ENCODE peak calls at places on chromosomes 1 and 21, in nine cellular contexts. L is H1, T is prostate gland, S is pancreas, C is fibroblast of lung, M is tibial nerve, X is IMR-90, W is lower leg skin, Z is cardiac fibroblast. F is an unnamed sample.

GRCh38 chr21:37257526-37257966 is 9.6 kb downstream of the VPS26C start:
- DNase-seq in L (no peak), T (peak), S (peak), C (peak), M (no peak), X (peak), W (no peak), Z (peak), F (no peak)

GRCh38 chr1:156435551-156436318 is 64.8 kb downstream of the MEF2D start:
- DNase-seq in L (no peak), T (no peak), S (no peak), C (peak), M (no peak), X (no peak), W (no peak), Z (no peak), F (no peak)

GRCh38 chr21:25457411-25457810 is 149.9 kb downstream of the MRPL39 start:
- DNase-seq in L (no peak), T (no peak), S (no peak), C (peak), M (no peak), X (peak), W (no peak), Z (peak), F (peak)

GRCh38 chr1:38775175-38775845 is 84.3 kb downstream of the RRAGC start:
- DNase-seq in L (no peak), T (no peak), S (no peak), C (no peak), M (no peak), X (no peak), W (peak), Z (no peak), F (no peak)

GRCh38 chr1:242847390-242847993 is 323.0 kb upstream of the PLD5 start:
- DNase-seq in L (no peak), T (no peak), S (no peak), C (peak), M (no peak), X (no peak), W (no peak), Z (peak), F (no peak)

GRCh38 chr1:240100351-240100750 is 8.7 kb downstream of the FMN2 start:
- DNase-seq in L (no peak), T (no peak), S (no peak), C (peak), M (no peak), X (peak), W (no peak), Z (peak), F (peak)

GRCh38 chr1:116346943-116347673 is 25.9 kb upstream of the ATP1A1 start:
- DNase-seq in L (no peak), T (no peak), S (no peak), C (no peak), M (no peak), X (no peak), W (no peak), Z (no peak), F (no peak)

GRCh38 chr1:22212400-22213233 is 69.7 kb upstream of the WNT4 start:
- DNase-seq in L (no peak), T (no peak), S (no peak), C (no peak), M (no peak), X (no peak), W (no peak), Z (no peak), F (no peak)

GRCh38 chr1:31397360-31398095 is 15.5 kb upstream of the SERINC2 start:
- DNase-seq in L (no peak), T (no peak), S (no peak), C (peak), M (no peak), X (peak), W (no peak), Z (peak), F (no peak)

GRCh38 chr1:178932966-178933603 is 62.2 kb upstream of the ANGPTL1 start:
- DNase-seq in L (no peak), T (no peak), S (no peak), C (no peak), M (no peak), X (no peak), W (peak), Z (no peak), F (no peak)

GRCh38 chr1:160144921-160145320 is 6.5 kb upstream of the ATP1A4 start:
- DNase-seq in L (no peak), T (no peak), S (no peak), C (peak), M (no peak), X (peak), W (peak), Z (no peak), F (no peak)

GRCh38 chr1:117572546-117572945 is 33.3 kb upstream of the TENT5C start:
- DNase-seq in L (no peak), T (no peak), S (no peak), C (no peak), M (no peak), X (no peak), W (peak), Z (no peak), F (no peak)

GRCh38 chr1:12314328-12314903 is 84.6 kb downstream of the VPS13D start:
- DNase-seq in L (no peak), T (no peak), S (no peak), C (peak), M (no peak), X (peak), W (no peak), Z (peak), F (no peak)

DNA sequence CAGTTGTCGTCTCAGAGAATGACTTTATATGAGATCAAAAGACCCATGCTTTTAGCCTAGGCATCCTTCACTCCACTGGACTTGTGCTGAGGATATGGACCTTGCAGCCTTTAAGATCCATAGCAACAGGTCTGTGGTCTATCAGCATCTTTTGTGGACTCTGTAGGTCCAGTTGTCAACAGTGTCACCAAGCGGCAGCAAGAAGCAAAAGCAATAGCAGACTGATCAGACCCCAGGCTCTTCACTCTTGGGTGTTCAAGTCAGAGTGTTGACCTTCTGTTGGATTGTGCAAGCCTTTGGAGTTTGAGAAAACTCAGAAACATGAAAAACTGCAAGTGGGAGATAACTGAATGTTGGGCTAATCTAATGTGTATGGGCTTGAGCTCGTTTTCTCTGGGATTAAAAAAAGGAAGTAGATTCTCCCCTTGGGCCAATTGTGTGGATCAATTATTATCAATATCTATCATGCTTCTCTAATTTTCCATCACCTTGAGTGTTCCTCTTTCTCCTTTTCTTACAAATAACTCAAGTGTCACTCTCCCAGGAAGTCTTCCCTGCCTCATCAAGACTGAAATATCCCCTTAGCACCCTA is 144.2 kb downstream of the LYPLAL1 start:
- DNase-seq in L (no peak), T (no peak), S (no peak), C (peak), M (no peak), X (no peak), W (no peak), Z (peak), F (no peak)
- TF ChIP-seq CTCF in L (peak), T (no peak), S (no peak), C (no peak), M (no peak), X (no peak), W (no peak), Z (peak), F (peak)

DNA sequence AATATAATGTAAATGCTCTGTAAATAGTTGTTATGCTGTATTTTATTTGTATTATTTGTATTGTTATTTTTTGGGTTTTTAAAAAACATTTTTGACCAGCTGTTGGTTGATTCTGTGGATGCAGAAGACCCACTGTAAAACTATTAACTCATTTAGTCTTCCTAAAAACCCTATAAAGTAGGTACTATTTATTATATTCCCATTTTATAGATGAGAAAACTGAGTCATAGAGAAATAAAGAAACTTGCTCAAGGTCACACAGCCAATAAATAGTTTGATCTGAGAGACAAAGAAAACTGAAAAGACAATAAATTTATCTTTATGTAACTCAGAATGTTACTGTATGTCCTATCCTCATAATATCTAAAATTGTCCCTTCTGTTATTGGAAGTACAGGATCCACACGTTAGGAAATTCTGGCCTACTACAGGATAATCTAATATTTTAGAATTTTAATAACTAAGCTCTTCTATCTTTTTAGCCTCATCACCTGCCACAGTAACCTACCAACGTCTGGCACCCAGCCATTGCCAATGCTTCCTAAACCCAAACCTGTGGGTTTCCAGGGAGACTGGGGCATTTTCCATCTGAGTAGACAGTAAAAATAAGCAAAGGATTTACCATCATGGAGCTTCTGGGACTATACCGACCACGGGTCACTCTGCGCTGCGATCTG is 1.1 kb upstream of the MAP3K21 start:
- DNase-seq in L (no peak), T (no peak), S (no peak), C (no peak), M (no peak), X (no peak), W (no peak), Z (no peak), F (no peak)
- H3K4me3 ChIP-seq in L (peak), T (no peak), S (peak), C (no peak), M (no peak), X (no peak), W (no peak), Z (no peak), F (no peak)

GRCh38 chr1:6396998-6397397 is 3.4 kb upstream of the ACOT7 start:
- DNase-seq in L (no peak), T (no peak), S (no peak), C (no peak), M (no peak), X (no peak), W (no peak), Z (no peak), F (no peak)
- TF ChIP-seq CTCF in L (no peak), T (no peak), S (no peak), C (no peak), M (no peak), X (peak), W (no peak), Z (peak), F (no peak)

DNA sequence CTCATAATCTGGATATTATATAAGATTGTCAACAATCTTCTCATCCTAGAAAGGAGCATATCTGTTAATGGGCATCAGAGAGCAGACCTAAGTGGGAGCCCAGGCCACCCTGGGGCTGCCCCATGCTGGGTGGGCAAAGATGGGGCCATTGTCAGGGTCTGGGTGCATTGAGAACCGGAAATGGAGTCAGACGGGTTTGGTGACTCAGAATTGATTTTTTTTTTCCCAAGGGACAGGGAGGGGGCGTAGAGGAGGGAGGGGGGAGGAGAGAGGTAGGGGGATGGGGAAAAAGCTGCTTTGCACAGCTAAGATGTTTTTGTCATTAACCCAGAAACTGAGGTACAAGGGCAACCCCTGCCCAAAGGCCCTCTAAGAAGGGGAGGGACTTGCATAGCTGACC is 1.3 kb downstream of the ATXN7L2 start:
- DNase-seq in L (no peak), T (no peak), S (no peak), C (no peak), M (no peak), X (no peak), W (no peak), Z (no peak), F (no peak)
- H3K4me3 ChIP-seq in L (peak), T (no peak), S (no peak), C (peak), M (no peak), X (peak), W (no peak), Z (peak), F (peak)

GRCh38 chr1:186330758-186331157 is 44.3 kb downstream of the TPR start:
- DNase-seq in L (no peak), T (no peak), S (no peak), C (no peak), M (no peak), X (no peak), W (no peak), Z (peak), F (no peak)
- TF ChIP-seq CTCF in L (peak), T (peak), S (no peak), C (peak), M (no peak), X (peak), W (no peak), Z (peak), F (peak)

GRCh38 chr1:209222826-209223225 is 360.7 kb upstream of the CAMK1G start:
- DNase-seq in L (no peak), T (no peak), S (no peak), C (no peak), M (no peak), X (no peak), W (no peak), Z (no peak), F (no peak)

GRCh38 chr1:209215826-209216225 is 367.7 kb upstream of the CAMK1G start:
- DNase-seq in L (no peak), T (no peak), S (no peak), C (no peak), M (no peak), X (no peak), W (no peak), Z (no peak), F (no peak)

GRCh38 chr1:209220048-209220524 is 363.4 kb upstream of the CAMK1G start:
- DNase-seq in L (no peak), T (no peak), S (no peak), C (no peak), M (no peak), X (no peak), W (no peak), Z (no peak), F (no peak)

GRCh38 chr1:209218113-209218512 is 365.4 kb upstream of the CAMK1G start:
- DNase-seq in L (no peak), T (no peak), S (no peak), C (no peak), M (no peak), X (no peak), W (no peak), Z (no peak), F (no peak)

DNA sequence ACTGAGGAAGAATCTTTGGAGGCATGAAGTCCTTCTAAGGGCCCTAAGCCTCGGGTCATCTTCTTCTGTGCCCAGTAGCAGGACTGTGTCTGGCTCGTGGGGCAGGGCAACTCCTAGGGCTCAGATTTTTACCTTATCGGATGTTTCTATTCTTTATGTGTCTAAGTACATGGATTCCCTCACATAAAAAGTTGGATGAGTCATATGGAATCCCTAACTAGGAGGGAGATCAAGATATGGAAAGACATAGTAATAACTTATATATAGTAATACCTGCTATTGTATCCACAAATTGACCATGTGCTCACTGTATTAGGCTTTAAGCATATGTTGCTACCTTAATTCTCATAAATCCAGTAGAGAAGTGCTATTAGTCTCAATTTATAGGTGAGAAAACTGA is 364.5 kb upstream of the CAMK1G start:
- DNase-seq in L (no peak), T (no peak), S (no peak), C (no peak), M (no peak), X (no peak), W (no peak), Z (no peak), F (no peak)
- H3K4me3 ChIP-seq in L (no peak), T (no peak), S (no peak), C (no peak), M (no peak), X (no peak), W (no peak), Z (no peak), F (no peak)